ENCODE peak calls at places on chromosome 11, in eight cellular contexts. Y, O, E, X, P, H, K and F are unnamed samples.

GRCh38 chr11:47004595-47005033 is 68.1 kb downstream of the CSTPP1 start:
- DNase-seq in X (no peak), E (peak; percentile 94), O (peak; percentile 76), H (no peak), Y (no peak), P (peak; percentile 86), K (peak; percentile 70), F (peak; percentile 37)

GRCh38 chr11:94897330-94897768 is 76.0 kb downstream of the CWC15 start:
- DNase-seq in H (peak; percentile 6), Y (peak; percentile 67), X (peak; percentile 25), K (peak; percentile 35), O (peak; percentile 64), P (no peak), E (peak; percentile 39), F (no peak)

GRCh38 chr11:47857485-47858168 is 9.5 kb upstream of the NUP160 start:
- DNase-seq in P (no peak), E (no peak), X (no peak), K (peak; percentile 66), H (no peak), Y (no peak), O (no peak), F (no peak)

GRCh38 chr11:45501980-45502545 is 163.4 kb downstream of the CHST1 start:
- DNase-seq in X (no peak), P (no peak), Y (no peak), O (no peak), H (no peak), K (no peak), E (no peak), F (no peak)

GRCh38 chr11:36684840-36685800 is 87.1 kb upstream of the RAG2 start:
- DNase-seq in X (peak; percentile 1), K (no peak), Y (peak; percentile 71), H (peak; percentile 44), O (no peak), P (no peak), E (no peak), F (no peak)

GRCh38 chr11:108278546-108278945 is 55.7 kb downstream of the ATM start:
- DNase-seq in O (no peak), E (no peak), P (no peak), H (no peak), K (no peak), X (no peak), Y (no peak), F (peak; percentile 8)

GRCh38 chr11:118841469-118842222 is 42.0 kb upstream of the CXCR5 start:
- DNase-seq in X (peak; percentile 7), O (no peak), H (no peak), K (peak; percentile 28), E (no peak), Y (peak; percentile 79), P (no peak), F (no peak)

GRCh38 chr11:106644824-106645223 is 373.5 kb downstream of the GUCY1A2 start:
- DNase-seq in E (no peak), H (no peak), O (peak; percentile 55), P (peak; percentile 31), X (no peak), Y (no peak), K (no peak), F (peak; percentile 29)

GRCh38 chr11:119683783-119684182 is 45.2 kb downstream of the NECTIN1 start:
- DNase-seq in X (no peak), Y (no peak), K (peak; percentile 15), O (no peak), H (no peak), E (no peak), P (no peak), F (peak; percentile 67)